ENCODE peak calls at places on chromosomes 3 and 15, in seven cellular contexts. A is body of pancreas; H is C1 segment of cervical spinal cord; T is smooth muscle cell of the brain vasculature; V is GM19239; F is activated CD8-positive, alpha-beta memory T cell treated with anti-CD3 and anti-CD28 coated beads for 24 hours; G is GM03348. M is an unnamed sample.

GRCh38 chr3:50825841-50826240 is 151.1 kb downstream of the DOCK3 start:
- DNase-seq in H (no peak), F (no peak), V (no peak), G (no peak), A (no peak), T (no peak), M (no peak)

GRCh38 chr15:29071193-29071906 is 185.6 kb downstream of the APBA2 start:
- DNase-seq in T (no peak), H (no peak), G (no peak), A (no peak), V (no peak), F (no peak), M (no peak)

GRCh38 chr15:88686166-88686565 is 47.4 kb downstream of the ISG20 start:
- DNase-seq in T (no peak), V (no peak), F (no peak), G (no peak), H (no peak), A (no peak), M (no peak)

GRCh38 chr3:108285176-108285575 is 11.2 kb upstream of the HHLA2 start:
- DNase-seq in F (no peak), T (no peak), V (no peak), G (no peak), A (no peak), H (no peak), M (no peak)

GRCh38 chr3:32896143-32896542 is 55.3 kb upstream of the CCR4 start:
- DNase-seq in A (no peak), T (no peak), F (no peak), V (no peak), H (no peak), G (no peak), M (no peak)

GRCh38 chr3:169992781-169993180 is 26.2 kb downstream of the SEC62 start:
- DNase-seq in F (no peak), G (no peak), A (no peak), V (no peak), T (no peak), H (no peak), M (no peak)

GRCh38 chr3:79521221-79521848 is 246.5 kb downstream of the ROBO1 start:
- DNase-seq in G (peak), T (peak), V (no peak), A (no peak), F (no peak), H (no peak), M (no peak)

GRCh38 chr15:85137507-85138175 is 156.0 kb downstream of the PDE8A start:
- DNase-seq in F (no peak), T (no peak), H (no peak), G (no peak), V (no peak), A (no peak), M (no peak)

GRCh38 chr3:118476885-118477618 is 557.6 kb downstream of the IGSF11 start:
- DNase-seq in A (no peak), T (no peak), H (no peak), V (no peak), F (no peak), G (no peak), M (no peak)

GRCh38 chr3:185680216-185680615 is 94.1 kb downstream of the SENP2 start:
- DNase-seq in T (no peak), G (no peak), H (no peak), A (no peak), F (no peak), V (no peak), M (no peak)

GRCh38 chr3:11434017-11434526 is 161.9 kb downstream of the ATG7 start:
- DNase-seq in A (peak), T (peak), H (no peak), G (peak), F (no peak), V (no peak), M (peak)

GRCh38 chr15:76964157-76964556 is 30.8 kb upstream of the PSTPIP1 start:
- DNase-seq in H (no peak), A (no peak), T (no peak), V (no peak), F (no peak), G (no peak), M (no peak)

GRCh38 chr3:197019535-197019934 is 10.1 kb downstream of the MELTF start:
- DNase-seq in H (no peak), A (no peak), G (no peak), V (no peak), T (no peak), F (no peak), M (no peak)

M was measured in thyroid gland.